ENCODE peak calls at places on chromosomes 7 and 10, in four cellular contexts. W, S, A and B are unnamed samples.

GRCh38 chr10:97571622-97572021 is 957 bp upstream of the ANKRD2 start:
- DNase-seq in W (no peak), S (no peak), A (no peak), B (no peak)

GRCh38 chr10:63502832-63503231 is 18.4 kb upstream of the REEP3 start:
- DNase-seq in W (no peak), S (no peak), A (no peak), B (no peak)

GRCh38 chr10:78362406-78363022 is 328.9 kb downstream of the RPS24 start:
- DNase-seq in W (no peak), S (no peak), A (no peak), B (no peak)

GRCh38 chr7:48427671-48428070 is 256.4 kb downstream of the ABCA13 start:
- DNase-seq in W (no peak), S (no peak), A (no peak), B (no peak)

GRCh38 chr7:94417921-94418320 is 23.2 kb downstream of the COL1A2 start:
- DNase-seq in W (no peak), S (no peak), A (no peak), B (no peak)

GRCh38 chr7:152492952-152493351 is 57.1 kb upstream of the KMT2C start:
- DNase-seq in W (no peak), S (no peak), A (no peak), B (no peak)

GRCh38 chr10:72889391-72889831 is 4.1 kb upstream of the OIT3 start:
- DNase-seq in W (no peak), S (no peak), A (no peak), B (peak; percentile 6)

GRCh38 chr7:158271646-158272045 is 316.0 kb downstream of the PTPRN2 start:
- DNase-seq in W (no peak), S (no peak), A (no peak), B (no peak)

GRCh38 chr10:86261933-86262665 is 104.5 kb downstream of the GRID1 start:
- DNase-seq in W (peak; percentile 17), S (peak; percentile 43), A (peak; percentile 5), B (peak; percentile 69)

GRCh38 chr10:77836299-77836820 is 90.2 kb downstream of the DLG5 start:
- DNase-seq in W (peak; percentile 94), S (no peak), A (no peak), B (peak; percentile 29)

GRCh38 chr7:16078076-16078952 is 343.0 kb downstream of the CRPPA start:
- DNase-seq in W (peak; percentile 38), S (no peak), A (peak; percentile 65), B (peak; percentile 71)

GRCh38 chr10:127904931-127905622 is 1.8 kb upstream of the PTPRE start:
- DNase-seq in W (no peak), S (no peak), A (no peak), B (no peak)

GRCh38 chr10:78852856-78853255 is 215.9 kb upstream of the ZMIZ1 start:
- DNase-seq in W (peak; percentile 39), S (no peak), A (no peak), B (peak; percentile 19)

GRCh38 chr10:78470267-78471103 is 436.8 kb downstream of the RPS24 start:
- DNase-seq in W (no peak), S (no peak), A (peak; percentile 28), B (no peak)

GRCh38 chr7:101669307-101669706 is 40.2 kb upstream of the MYL10 start:
- DNase-seq in W (peak; percentile 52), S (no peak), A (no peak), B (no peak)

GRCh38 chr7:74175270-74175803 is 1.2 kb downstream of the EIF4H start:
- DNase-seq in W (no peak), S (no peak), A (no peak), B (no peak)

GRCh38 chr10:93475871-93476270 is 6.3 kb downstream of the MYOF start:
- DNase-seq in W (no peak), S (no peak), A (peak; percentile 36), B (peak; percentile 78)

GRCh38 chr7:158723266-158723665 is 18.7 kb upstream of the NCAPG2 start:
- DNase-seq in W (no peak), S (no peak), A (no peak), B (no peak)

DNA sequence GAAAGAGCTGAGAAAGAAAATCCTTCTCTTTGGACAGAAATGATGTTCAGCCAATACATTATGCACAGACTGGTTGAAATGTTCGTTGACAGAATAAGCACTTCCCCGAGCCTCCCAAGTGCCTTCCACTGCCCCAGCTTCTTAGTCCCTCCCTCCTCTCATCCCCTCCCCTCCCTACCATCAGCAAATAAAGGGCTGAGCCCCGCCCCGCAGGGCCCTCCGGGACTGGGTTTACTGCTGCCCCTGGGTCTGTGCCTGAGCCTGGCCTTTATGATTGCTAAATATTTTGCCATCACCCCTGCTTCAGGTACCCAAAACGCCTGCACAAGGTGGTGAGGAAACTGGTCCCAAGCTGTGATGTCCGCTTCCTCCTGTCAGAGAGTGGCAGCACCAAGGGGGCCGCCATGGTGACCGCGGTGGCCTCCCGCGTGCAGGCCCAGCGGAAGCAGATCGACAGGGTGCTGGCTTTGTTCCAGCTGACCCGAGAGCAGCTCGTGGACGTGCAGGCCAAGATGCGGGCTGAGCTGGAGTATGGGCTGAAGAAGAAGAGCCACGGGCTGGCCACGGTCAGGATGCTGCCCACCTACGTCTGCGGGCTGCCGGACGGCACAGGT is 28.1 kb downstream of the HKDC1 start:
- DNase-seq in W (peak; percentile 52), S (no peak), A (no peak), B (no peak)
- TF ChIP-seq RNF2 in W (no peak), S (no peak), A (no peak), B (no peak)

DNA sequence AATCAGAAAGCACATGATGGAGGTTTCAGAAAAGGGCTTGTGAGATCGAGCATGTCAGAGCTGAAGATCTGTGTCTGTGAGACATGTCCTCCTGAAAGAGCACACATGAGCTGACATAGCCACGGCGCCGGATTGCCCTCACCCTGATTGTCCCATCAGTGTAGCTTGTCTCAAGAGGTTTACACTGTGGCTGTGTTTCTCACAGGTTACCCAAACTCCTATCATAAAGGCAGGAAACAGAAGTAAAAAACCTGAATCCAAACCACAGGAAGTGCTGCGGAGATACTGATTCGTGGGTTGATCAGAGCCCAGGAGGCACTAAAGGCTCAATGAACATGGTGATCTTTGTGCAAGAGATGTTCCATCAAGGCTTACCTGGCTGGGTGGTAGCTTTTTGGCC is 3.9 kb upstream of the ATP6V0E2 start:
- DNase-seq in W (no peak), S (no peak), A (no peak), B (no peak)
- TF ChIP-seq RNF2 in W (no peak), S (no peak), A (no peak), B (no peak)

GRCh38 chr7:22713463-22713862 is 13.5 kb upstream of the IL6 start:
- DNase-seq in W (no peak), S (no peak), A (no peak), B (no peak)

GRCh38 chr7:22717760-22718159 is 9.2 kb upstream of the IL6 start:
- DNase-seq in W (no peak), S (no peak), A (no peak), B (no peak)

GRCh38 chr7:22715969-22716368 is 11.0 kb upstream of the IL6 start:
- DNase-seq in W (no peak), S (no peak), A (no peak), B (no peak)

GRCh38 chr7:22709857-22710256 is 17.1 kb upstream of the IL6 start:
- DNase-seq in W (no peak), S (no peak), A (no peak), B (no peak)

GRCh38 chr7:22712999-22713398 is 14.0 kb upstream of the IL6 start:
- DNase-seq in W (no peak), S (no peak), A (no peak), B (no peak)
- TF ChIP-seq RNF2 in W (no peak), S (no peak), A (no peak), B (no peak)

GRCh38 chr7:138887872-138888656 is 90.1 kb upstream of the ATP6V0A4 start:
- DNase-seq in W (no peak), S (no peak), A (no peak), B (no peak)

GRCh38 chr7:138886501-138886917 is 88.5 kb upstream of the ATP6V0A4 start:
- DNase-seq in W (peak; percentile 64), S (no peak), A (peak; percentile 62), B (peak; percentile 55)

GRCh38 chr7:138882249-138882648 is 84.3 kb upstream of the ATP6V0A4 start:
- DNase-seq in W (no peak), S (no peak), A (no peak), B (no peak)

GRCh38 chr7:138887085-138887705 is 89.2 kb upstream of the ATP6V0A4 start:
- DNase-seq in W (no peak), S (no peak), A (no peak), B (no peak)

DNA sequence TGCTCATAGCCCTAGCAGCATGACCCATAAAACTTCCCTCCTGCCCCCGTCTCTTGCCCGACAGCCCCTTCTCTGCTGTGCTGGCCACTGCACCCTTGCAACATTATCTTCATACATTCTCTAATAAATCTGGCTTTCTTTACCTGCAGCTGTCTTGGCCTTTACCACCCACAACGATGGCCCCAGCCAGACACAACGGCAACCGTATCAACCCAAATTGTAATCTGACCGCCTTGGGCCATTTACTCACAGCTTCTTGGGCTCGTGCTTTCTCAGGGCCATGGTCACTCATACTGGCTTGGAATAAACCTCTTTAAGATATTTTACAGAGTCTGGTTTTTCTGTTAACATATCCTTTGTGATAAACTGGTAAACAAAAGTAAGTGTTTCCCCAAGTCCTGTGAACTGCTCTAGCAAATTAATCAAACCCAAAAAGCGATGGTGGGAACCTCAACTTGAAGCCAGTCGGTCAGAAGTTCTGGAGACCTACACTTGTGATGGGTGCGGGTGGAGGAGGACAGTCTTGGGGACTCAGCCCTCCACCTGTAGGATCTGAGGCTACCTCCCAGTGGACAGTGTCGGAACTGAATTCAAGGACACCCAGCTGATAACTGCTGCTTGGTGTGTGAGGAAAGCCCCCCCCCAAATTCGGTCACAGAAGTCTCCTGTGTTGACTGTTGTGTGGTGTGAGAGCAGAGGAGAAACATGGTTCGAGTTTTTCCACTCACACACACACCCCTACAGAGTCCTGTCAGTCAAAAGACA is 87.6 kb upstream of the ATP6V0A4 start:
- DNase-seq in W (peak; percentile 59), S (no peak), A (no peak), B (no peak)
- TF ChIP-seq RNF2 in W (no peak), S (no peak), A (no peak), B (no peak)

DNA sequence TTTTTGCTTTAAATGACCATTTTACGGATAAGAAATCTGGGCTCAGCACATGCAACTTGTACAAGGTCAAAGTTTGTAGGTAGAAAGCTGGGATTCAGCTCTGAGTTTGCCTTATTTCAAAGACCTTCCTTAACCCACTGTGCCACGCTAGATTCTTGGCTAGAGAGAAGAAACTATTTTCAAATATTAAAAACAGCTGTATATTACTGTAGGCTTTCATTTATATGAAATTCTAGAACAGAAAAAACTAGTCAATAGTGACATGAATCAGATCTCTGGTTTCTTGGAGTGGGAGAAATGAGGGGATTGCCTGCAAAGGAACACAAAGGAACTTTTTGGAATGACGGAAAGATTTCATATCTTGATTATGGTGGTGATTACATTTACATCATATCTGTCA is 53.0 kb upstream of the C1GALT1 start:
- DNase-seq in W (no peak), S (no peak), A (no peak), B (no peak)
- TF ChIP-seq RNF2 in W (no peak), S (no peak), A (no peak), B (no peak)

GRCh38 chr10:22343761-22344160 is 1.5 kb upstream of the SPAG6 start:
- DNase-seq in W (no peak), S (no peak), A (no peak), B (no peak)

GRCh38 chr10:22344204-22344603 is 1.1 kb upstream of the SPAG6 start:
- DNase-seq in W (no peak), S (no peak), A (no peak), B (no peak)

GRCh38 chr10:22346087-22346661 is 878 bp downstream of the SPAG6 start:
- DNase-seq in W (no peak), S (no peak), A (no peak), B (no peak)

GRCh38 chr10:22344781-22345300 is 455 bp upstream of the SPAG6 start:
- DNase-seq in W (no peak), S (no peak), A (no peak), B (no peak)

GRCh38 chr10:22345301-22346086 is at the start of gene SPAG6:
- DNase-seq in W (no peak), S (no peak), A (no peak), B (no peak)
- TF ChIP-seq RNF2 in W (no peak), S (peak; percentile 64), A (no peak), B (no peak)

GRCh38 chr10:57818522-57818921 is 449.2 kb downstream of the IPMK start:
- DNase-seq in W (no peak), S (no peak), A (no peak), B (no peak)
- TF ChIP-seq RNF2 in W (no peak), S (no peak), A (no peak), B (no peak)